ENCODE peak calls at places on chromosomes 12 and 14, in ten cellular contexts. L is right atrium auricular region, A is Peyer's patch, Y is tibial artery, C is astrocyte, G is lung, T is PC-9, Q is neural progenitor cell, H is mammary epithelial cell, X is colonic mucosa. S is an unnamed sample. For H3K9me3 and H3K27me3, the result is how much of the 10 kb centered on the place peaks cover.

GRCh38 chr12:15001733-15002471 is 29.1 kb downstream of the PDE6H start:
- DNase-seq in G (no peak), A (no peak), Q (peak), Y (peak), C (peak), X (no peak), L (peak), H (no peak), T (no peak), S (peak)

GRCh38 chr14:61813101-61813596 is 50.9 kb downstream of the SNAPC1 start:
- DNase-seq in Y (no peak), G (no peak), C (peak), A (no peak), T (no peak), Q (peak), L (no peak), H (peak), X (no peak), S (no peak)

GRCh38 chr12:71447691-71448660 is 8.4 kb downstream of the LGR5 start:
- DNase-seq in Q (no peak), C (peak), G (no peak), H (no peak), X (no peak), Y (no peak), T (no peak), A (no peak), L (no peak), S (no peak)

GRCh38 chr12:104223599-104224168 is 8.1 kb downstream of the TXNRD1 start:
- DNase-seq in G (no peak), T (no peak), H (no peak), C (no peak), L (no peak), A (no peak), Q (no peak), X (no peak), Y (no peak), S (no peak)

GRCh38 chr12:31868980-31869379 is 90.2 kb upstream of the RESF1 start:
- DNase-seq in T (no peak), G (no peak), Q (no peak), A (no peak), L (no peak), C (peak), Y (no peak), H (peak), X (no peak), S (no peak)

GRCh38 chr12:123997033-123997822 is 24.2 kb downstream of the ZNF664 start:
- DNase-seq in G (no peak), Y (no peak), C (no peak), H (no peak), X (no peak), Q (no peak), A (no peak), T (no peak), L (no peak), S (no peak)

GRCh38 chr12:96195845-96196451 is 1.8 kb downstream of the ELK3 start:
- DNase-seq in Y (no peak), C (peak), A (no peak), X (peak), G (no peak), T (peak), H (peak), L (no peak), Q (peak), S (no peak)

GRCh38 chr12:45216297-45216982 is 545 bp downstream of the ANO6 start:
- DNase-seq in Y (peak), Q (peak), G (peak), A (peak), H (peak), C (peak), T (peak), L (peak), X (peak), S (peak)

GRCh38 chr12:114864688-114865685 is 181.0 kb upstream of the TBX3 start:
- DNase-seq in Y (no peak), G (no peak), Q (peak), H (no peak), A (no peak), C (no peak), T (no peak), L (no peak), X (no peak), S (no peak)

GRCh38 chr12:94430304-94430703 is 29.4 kb downstream of the CEP83 start:
- DNase-seq in H (no peak), G (no peak), C (no peak), A (no peak), Y (no peak), L (no peak), Q (no peak), X (no peak), T (no peak), S (no peak)

GRCh38 chr14:102675396-102675795 is 82.9 kb downstream of the RCOR1 start:
- DNase-seq in H (peak), Y (no peak), C (peak), L (no peak), T (no peak), X (no peak), Q (no peak), A (no peak), G (no peak), S (no peak)

GRCh38 chr12:103571286-103571685 is 15.8 kb upstream of the STAB2 start:
- DNase-seq in A (peak), Y (no peak), X (peak), T (no peak), H (no peak), C (no peak), L (no peak), Q (peak), G (no peak), S (no peak)

GRCh38 chr12:102067574-102068258 is 5.9 kb upstream of the WASHC3 start:
- DNase-seq in L (no peak), Q (no peak), H (no peak), G (no peak), A (no peak), C (peak), X (no peak), Y (no peak), T (no peak), S (no peak)

GRCh38 chr14:100692256-100692655 is 34.4 kb upstream of the DLK1 start:
- DNase-seq in X (no peak), C (no peak), Y (no peak), Q (no peak), H (no peak), L (no peak), T (no peak), G (no peak), A (no peak), S (no peak)

GRCh38 chr12:63944586-63945228 is 100.2 kb downstream of the SRGAP1 start:
- DNase-seq in Y (no peak), T (no peak), X (no peak), L (no peak), A (no peak), G (no peak), C (no peak), H (no peak), Q (no peak), S (no peak)

GRCh38 chr14:64639340-64639821 is 64.8 kb upstream of the PLEKHG3 start:
- DNase-seq in H (peak), X (no peak), Q (peak), Y (no peak), L (no peak), T (peak), A (no peak), G (no peak), C (peak), S (no peak)

GRCh38 chr14:52919971-52920370 is 30.9 kb downstream of the FERMT2 start:
- DNase-seq in T (peak), A (no peak), C (no peak), Y (no peak), L (no peak), G (no peak), X (no peak), H (no peak), Q (no peak), S (no peak)

GRCh38 chr12:29608581-29608980 is 111.1 kb upstream of the OVCH1 start:
- DNase-seq in Q (no peak), H (peak), X (no peak), G (no peak), T (no peak), L (no peak), A (no peak), C (no peak), Y (no peak), S (no peak)

GRCh38 chr14:94539181-94539580 is 22.1 kb upstream of the SERPINA4 start:
- DNase-seq in Q (no peak), C (no peak), A (no peak), Y (peak), T (no peak), L (peak), X (no peak), G (no peak), H (no peak), S (no peak)

GRCh38 chr14:72644758-72645489 is 249.0 kb downstream of the DPF3 start:
- DNase-seq in C (no peak), A (no peak), H (no peak), G (no peak), L (no peak), Q (no peak), X (no peak), Y (no peak), T (no peak), S (no peak)

GRCh38 chr14:69571449-69571878 is 3.2 kb downstream of the CCDC177 start:
- DNase-seq in G (no peak), Q (no peak), H (no peak), C (no peak), Y (no peak), A (no peak), L (no peak), X (no peak), T (no peak), S (no peak)

GRCh38 chr12:29611906-29612305 is 114.4 kb upstream of the OVCH1 start:
- DNase-seq in Q (no peak), T (no peak), H (peak), Y (no peak), X (no peak), G (no peak), L (no peak), A (no peak), C (peak), S (no peak)

GRCh38 chr12:11968041-11968383 is 102.7 kb upstream of the BCL2L14 start:
- DNase-seq in Q (no peak), T (no peak), Y (no peak), A (no peak), G (no peak), L (no peak), X (no peak), C (no peak), H (no peak), S (no peak)

GRCh38 chr14:26549571-26549970 is 48.3 kb downstream of the NOVA1 start:
- DNase-seq in L (no peak), H (no peak), A (no peak), T (no peak), X (no peak), G (no peak), C (no peak), Q (no peak), Y (no peak), S (no peak)

DNA sequence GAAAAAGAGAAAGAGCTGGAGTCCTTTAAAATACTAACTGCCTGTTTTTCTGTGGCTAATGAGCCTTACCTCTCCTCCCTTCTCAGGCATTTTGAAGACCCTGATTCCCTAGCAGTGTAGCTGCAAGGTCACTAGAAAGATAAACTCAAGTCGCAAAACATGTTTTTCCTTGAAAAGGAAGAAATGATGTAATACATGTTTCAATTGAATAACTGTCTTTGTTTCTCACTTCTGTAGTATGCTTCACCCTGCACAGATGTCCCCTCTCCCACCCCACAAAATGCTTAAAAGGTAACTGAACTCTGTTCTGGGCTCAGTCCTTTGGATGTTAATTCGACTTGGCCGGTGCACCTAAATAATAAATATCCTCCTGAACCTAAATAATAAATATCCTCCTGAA is 1350.3 kb downstream of the TMEM121 start:
- DNase-seq in Y (no peak), X (no peak), T (no peak), A (no peak), L (no peak), H (no peak), G (no peak), C (no peak), Q (no peak), S (no peak)
- H3K9me3 ChIP-seq in Y (under half), X (under half), T (under half), A (under half), L (under half), H (under half), G (under half), C (under half), Q (under half), S (under half)

GRCh38 chr12:66239295-66239694 is 50.3 kb downstream of the IRAK3 start:
- DNase-seq in T (no peak), A (no peak), H (no peak), G (no peak), Q (peak), X (no peak), L (no peak), C (no peak), Y (no peak), S (no peak)
- H3K27me3 ChIP-seq in T (under half), A (under half), H (under half), G (under half), Q (under half), X (under half), L (under half), C (under half), Y (under half), S (under half)

GRCh38 chr12:21248679-21249078 is 86.0 kb downstream of the SLCO1A2 start:
- DNase-seq in L (no peak), X (no peak), T (no peak), C (no peak), Q (no peak), A (no peak), Y (no peak), H (no peak), G (no peak), S (no peak)
- TF ChIP-seq CTCF in L (no peak), X (no peak), T (peak), C (no peak), Q (peak), A (no peak), Y (no peak), H (peak), G (no peak), S (no peak)

GRCh38 chr12:38118632-38119031 is 197.9 kb upstream of the ALG10B start:
- DNase-seq in C (no peak), A (no peak), H (no peak), X (no peak), G (no peak), Y (no peak), Q (no peak), T (no peak), L (no peak), S (no peak)

GRCh38 chr12:38116968-38117367 is 199.6 kb upstream of the ALG10B start:
- DNase-seq in G (no peak), L (no peak), X (no peak), T (no peak), H (no peak), C (no peak), A (no peak), Y (no peak), Q (no peak), S (no peak)

GRCh38 chr12:38123566-38124246 is 192.9 kb upstream of the ALG10B start:
- DNase-seq in L (no peak), Q (no peak), H (no peak), X (no peak), G (no peak), A (no peak), T (no peak), Y (no peak), C (no peak), S (no peak)

GRCh38 chr12:38124247-38125012 is 192.1 kb upstream of the ALG10B start:
- DNase-seq in X (peak), T (no peak), H (no peak), L (no peak), Y (no peak), Q (no peak), A (no peak), C (no peak), G (peak), S (no peak)

DNA sequence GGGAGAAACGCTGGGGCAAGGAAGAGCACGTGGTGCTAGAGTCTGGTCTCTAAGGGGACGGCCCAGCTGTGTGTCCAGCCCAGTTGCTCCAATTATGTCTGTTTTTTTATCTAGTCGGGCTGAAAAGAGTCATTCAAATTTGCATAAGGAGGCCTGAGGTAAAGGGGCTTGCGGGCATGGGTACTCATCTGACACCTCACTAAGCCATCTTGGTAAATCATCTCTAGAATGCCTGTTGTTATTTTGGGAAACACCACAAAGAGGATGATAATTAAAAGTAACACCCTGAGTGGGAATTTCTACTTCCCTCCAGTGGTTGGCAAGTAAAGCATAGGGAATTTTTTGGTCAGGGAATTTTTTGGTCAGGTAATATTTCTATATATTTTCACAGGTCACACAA is 196.1 kb upstream of the ALG10B start:
- DNase-seq in Q (no peak), C (no peak), X (no peak), T (no peak), Y (no peak), A (no peak), L (no peak), G (no peak), H (no peak), S (no peak)
- H3K9me3 ChIP-seq in Q (under half), C (under half), X (under half), T (under half), Y (under half), A (under half), L (under half), G (under half), H (under half), S (under half)

GRCh38 chr12:54033106-54033979 is 493 bp downstream of the HOXC5 start:
- DNase-seq in Q (peak), L (no peak), G (no peak), C (no peak), H (peak), T (no peak), A (peak), Y (peak), X (no peak), S (no peak)
- H3K27me3 ChIP-seq in Q (half or more), L (under half), G (under half), C (half or more), H (under half), T (under half), A (under half), Y (under half), X (half or more), S (under half)

GRCh38 chr12:26416550-26416949 is 221.2 kb downstream of the SSPN start:
- DNase-seq in G (no peak), Q (no peak), C (no peak), Y (no peak), X (no peak), L (no peak), T (no peak), H (no peak), A (no peak), S (no peak)
- TF ChIP-seq CTCF in G (no peak), Q (no peak), C (no peak), Y (no peak), X (no peak), L (no peak), T (no peak), H (no peak), A (no peak), S (no peak)

GRCh38 chr14:19743256-19743655 is at the start of gene OR4Q3:
- DNase-seq in Y (no peak), H (no peak), X (no peak), Q (no peak), G (no peak), C (no peak), L (no peak), A (no peak), T (no peak), S (no peak)
- H3K9me3 ChIP-seq in Y (under half), H (under half), X (under half), Q (half or more), G (under half), C (under half), L (under half), A (under half), T (under half), S (under half)

GRCh38 chr14:21523203-21523602 is 2.9 kb downstream of the SALL2 start:
- DNase-seq in T (no peak), A (no peak), G (no peak), Q (no peak), L (no peak), X (no peak), C (no peak), H (no peak), Y (no peak), S (no peak)
- H3K27me3 ChIP-seq in T (under half), A (under half), G (under half), Q (under half), L (under half), X (under half), C (under half), H (under half), Y (under half), S (under half)

GRCh38 chr12:79001404-79001803 is 136.8 kb downstream of the SYT1 start:
- DNase-seq in H (no peak), Y (no peak), L (no peak), G (no peak), X (no peak), C (no peak), A (no peak), Q (no peak), T (no peak), S (no peak)

GRCh38 chr12:79008591-79008990 is 144.0 kb downstream of the SYT1 start:
- DNase-seq in Q (no peak), G (no peak), H (no peak), L (no peak), C (no peak), Y (no peak), X (no peak), T (no peak), A (no peak), S (no peak)

GRCh38 chr12:79000501-79000900 is 135.9 kb downstream of the SYT1 start:
- DNase-seq in T (no peak), G (no peak), A (no peak), H (no peak), Y (no peak), Q (no peak), X (no peak), C (no peak), L (no peak), S (no peak)

GRCh38 chr12:79006306-79006705 is 141.7 kb downstream of the SYT1 start:
- DNase-seq in H (no peak), C (peak), X (no peak), T (no peak), Q (no peak), A (no peak), G (no peak), L (no peak), Y (no peak), S (no peak)
- TF ChIP-seq CTCF in H (peak), C (no peak), X (no peak), T (peak), Q (no peak), A (no peak), G (no peak), L (no peak), Y (no peak), S (no peak)

GRCh38 chr12:125688223-125688622 is 623.0 kb downstream of the AACS start:
- DNase-seq in G (no peak), L (no peak), Y (no peak), A (no peak), C (no peak), T (no peak), Q (no peak), X (no peak), H (no peak), S (no peak)

GRCh38 chr12:125687820-125688219 is 622.6 kb downstream of the AACS start:
- DNase-seq in G (no peak), A (no peak), X (no peak), T (no peak), Q (no peak), H (no peak), L (no peak), Y (no peak), C (no peak), S (no peak)

GRCh38 chr12:125688881-125689280 is 623.6 kb downstream of the AACS start:
- DNase-seq in H (no peak), Q (no peak), C (no peak), A (no peak), T (no peak), L (no peak), Y (no peak), X (no peak), G (no peak), S (no peak)

GRCh38 chr12:125690841-125691240 is 625.6 kb downstream of the AACS start:
- DNase-seq in A (no peak), C (no peak), Q (no peak), T (no peak), L (no peak), X (no peak), Y (no peak), H (no peak), G (no peak), S (no peak)

GRCh38 chr12:125689576-125690410 is 624.6 kb downstream of the AACS start:
- DNase-seq in Y (no peak), G (no peak), H (no peak), X (no peak), L (no peak), A (no peak), C (no peak), Q (no peak), T (no peak), S (no peak)
- H3K9me3 ChIP-seq in Y (under half), G (under half), H (under half), X (under half), L (under half), A (under half), C (under half), Q (under half), T (under half), S (under half)